ENCODE peak calls at places on chromosomes 1 and 21, in nine cellular contexts. B is uterus; P is mucosa of descending colon; Y is CD8-positive, alpha-beta T cell; I is BE2C; E is HFF-Myc; K is prostate gland; Q is AG04450; A is AG10803. H is an unnamed sample.
A peak's percentile ranks its signal among the peaks of the same experiment; 100 is the strongest.

GRCh38 chr1:187264995-187265602 is 436.4 kb downstream of the PLA2G4A start:
- DNase-seq in B (no peak), I (peak; percentile 69), Q (peak; percentile 55), P (no peak), A (peak; percentile 52), Y (no peak), K (peak; percentile 69), E (no peak), H (peak; percentile 51)

GRCh38 chr21:45768011-45768740 is 124.7 kb downstream of the PCBP3 start:
- DNase-seq in Y (no peak), Q (no peak), E (no peak), P (no peak), K (no peak), B (no peak), I (no peak), A (peak; percentile 41), H (peak; percentile 32)

GRCh38 chr1:234911787-234912186 is 216.8 kb downstream of the TOMM20 start:
- DNase-seq in B (no peak), P (no peak), I (no peak), A (no peak), Y (peak; percentile 35), K (no peak), E (no peak), Q (no peak), H (no peak)

GRCh38 chr1:79198841-79199240 is 192.3 kb upstream of the ADGRL4 start:
- DNase-seq in Q (peak; percentile 13), P (no peak), B (no peak), A (peak; percentile 44), Y (no peak), E (no peak), K (no peak), I (no peak), H (peak; percentile 63)

GRCh38 chr1:29626066-29626465 is 389.7 kb downstream of the PTPRU start:
- DNase-seq in A (no peak), I (no peak), B (no peak), P (no peak), Q (no peak), Y (no peak), E (no peak), K (no peak), H (no peak)

GRCh38 chr1:19811206-19811851 is 3.8 kb downstream of the RNF186 start:
- DNase-seq in E (no peak), Y (peak; percentile 32), P (peak; percentile 73), B (no peak), Q (no peak), I (peak; percentile 48), K (no peak), A (peak; percentile 53), H (peak; percentile 74)

GRCh38 chr1:56029329-56030003 is 549.9 kb downstream of the PLPP3 start:
- DNase-seq in Y (no peak), E (no peak), I (no peak), K (no peak), P (no peak), Q (no peak), B (no peak), A (no peak), H (no peak)

GRCh38 chr1:91651671-91652071 is 151.0 kb downstream of the CDC7 start:
- DNase-seq in E (peak; percentile 24), B (peak; percentile 80), Y (no peak), A (peak; percentile 37), P (no peak), K (no peak), I (no peak), Q (no peak), H (peak; percentile 85)

GRCh38 chr1:94553323-94553730 is 11.8 kb upstream of the F3 start:
- DNase-seq in Y (no peak), K (peak; percentile 44), E (no peak), Q (no peak), P (no peak), I (no peak), A (no peak), B (no peak), H (no peak)

GRCh38 chr21:14384453-14384852 is 1.5 kb upstream of the HSPA13 start:
- DNase-seq in A (no peak), I (no peak), E (no peak), K (no peak), Y (no peak), Q (no peak), B (no peak), P (no peak), H (no peak)

GRCh38 chr1:109632671-109633346 is 13.2 kb downstream of the AMPD2 start:
- DNase-seq in B (peak; percentile 78), Y (no peak), K (peak; percentile 74), E (no peak), P (peak; percentile 68), I (peak; percentile 91), A (no peak), Q (no peak), H (peak; percentile 37)

GRCh38 chr21:38170705-38171682 is 85.8 kb upstream of the KCNJ15 start:
- DNase-seq in P (no peak), E (no peak), Y (no peak), B (no peak), I (no peak), A (no peak), K (no peak), Q (no peak), H (peak; percentile 40)

GRCh38 chr1:22814176-22815042 is 103.8 kb downstream of the EPHB2 start:
- DNase-seq in Y (no peak), P (peak; percentile 43), E (peak; percentile 42), B (peak; percentile 61), Q (no peak), K (peak; percentile 84), A (peak; percentile 78), I (peak; percentile 46), H (peak; percentile 90)

GRCh38 chr1:61976566-61976965 is 218.1 kb upstream of the L1TD1 start:
- DNase-seq in I (no peak), B (no peak), A (no peak), E (no peak), K (no peak), P (no peak), Y (no peak), Q (no peak), H (no peak)

GRCh38 chr1:66685265-66685664 is 67.0 kb upstream of the DYNLT5 start:
- DNase-seq in K (no peak), B (no peak), I (no peak), A (peak; percentile 42), Y (no peak), Q (no peak), E (no peak), P (no peak), H (no peak)

GRCh38 chr1:9537863-9538668 is 1.2 kb upstream of the SLC25A33 start:
- DNase-seq in Y (no peak), K (peak; percentile 81), Q (no peak), E (no peak), A (no peak), B (no peak), I (no peak), P (peak; percentile 50), H (no peak)

GRCh38 chr1:9536301-9536700 is 3.0 kb upstream of the SLC25A33 start:
- DNase-seq in I (no peak), Q (no peak), P (no peak), A (no peak), Y (no peak), E (no peak), K (no peak), B (no peak), H (no peak)

GRCh38 chr1:9538669-9539164 is 548 bp upstream of the SLC25A33 start:
- DNase-seq in I (no peak), K (no peak), Q (no peak), A (no peak), B (peak; percentile 24), Y (no peak), P (peak; percentile 62), E (no peak), H (no peak)

GRCh38 chr1:9539165-9539828 is at the start of gene SLC25A33:
- DNase-seq in Y (peak; percentile 97), Q (peak; percentile 95), B (peak; percentile 98), E (peak; percentile 88), P (peak; percentile 99), A (peak; percentile 95), I (peak; percentile 92), K (peak; percentile 97), H (peak; percentile 99)

GRCh38 chr1:9534953-9535352 is 4.3 kb upstream of the SLC25A33 start:
- DNase-seq in B (no peak), I (no peak), K (no peak), A (no peak), Y (no peak), E (no peak), Q (no peak), P (peak; percentile 58), H (no peak)
- TF ChIP-seq CTCF in B (no peak), I (no peak), K (no peak), A (no peak), Y (no peak), E (no peak), Q (no peak), P (no peak), H (no peak)

GRCh38 chr1:101971309-101971708 is 25.4 kb downstream of the OLFM3 start:
- DNase-seq in A (no peak), Q (no peak), P (no peak), B (no peak), K (no peak), E (no peak), I (no peak), Y (no peak), H (no peak)
- TF ChIP-seq CTCF in A (no peak), Q (no peak), P (no peak), B (no peak), K (no peak), E (no peak), I (peak; percentile 42), Y (no peak), H (no peak)

GRCh38 chr1:241822846-241823245 is 25.2 kb upstream of the EXO1 start:
- DNase-seq in A (peak; percentile 41), Q (no peak), E (no peak), P (no peak), Y (no peak), I (no peak), B (no peak), K (no peak), H (peak; percentile 65)
- TF ChIP-seq CTCF in A (no peak), Q (no peak), E (no peak), P (no peak), Y (no peak), I (no peak), B (no peak), K (no peak), H (no peak)

GRCh38 chr1:42964032-42964812 is 5.6 kb upstream of the SLC2A1 start:
- DNase-seq in K (no peak), B (no peak), I (no peak), P (peak; percentile 8), A (no peak), E (no peak), Y (no peak), Q (no peak), H (no peak)

GRCh38 chr1:42966688-42967609 is 8.3 kb upstream of the SLC2A1 start:
- DNase-seq in Q (peak; percentile 76), E (peak; percentile 94), B (no peak), K (peak; percentile 81), P (peak; percentile 80), Y (no peak), I (no peak), A (peak; percentile 93), H (peak; percentile 92)

GRCh38 chr1:42963378-42964005 is 4.8 kb upstream of the SLC2A1 start:
- DNase-seq in I (no peak), K (no peak), A (peak; percentile 83), Y (no peak), B (no peak), E (peak; percentile 91), P (peak; percentile 26), Q (peak; percentile 89), H (peak; percentile 86)

GRCh38 chr1:42962641-42963377 is 4.1 kb upstream of the SLC2A1 start:
- DNase-seq in Q (no peak), B (peak; percentile 39), Y (no peak), K (no peak), E (no peak), P (peak; percentile 33), A (peak; percentile 49), I (peak; percentile 49), H (peak; percentile 72)

GRCh38 chr1:42965339-42965738 is 6.7 kb upstream of the SLC2A1 start:
- DNase-seq in I (no peak), B (no peak), Y (no peak), E (no peak), P (no peak), Q (no peak), A (no peak), K (no peak), H (no peak)
- TF ChIP-seq CTCF in I (no peak), B (no peak), Y (no peak), E (no peak), P (no peak), Q (no peak), A (no peak), K (no peak), H (no peak)

H was measured in foreskin fibroblast.